ENCODE peak calls at places on chromosomes 11 and 22, in nine cellular contexts. U, I, K, B, W, D, N, Y and Q are unnamed samples.

GRCh38 chr11:79374707-79375106 is 66.1 kb downstream of the TENM4 start:
- DNase-seq in U (no peak), I (no peak), K (no peak), B (no peak), W (no peak), D (no peak), N (no peak), Y (no peak), Q (no peak)

GRCh38 chr11:36558511-36559413 is 9.0 kb upstream of the RAG1 start:
- DNase-seq in U (no peak), I (no peak), K (no peak), B (no peak), W (no peak), D (no peak), N (no peak), Y (no peak), Q (no peak)

GRCh38 chr22:46122511-46122971 is 27.8 kb upstream of the PPARA start:
- DNase-seq in U (peak), I (no peak), K (peak), B (peak), W (peak), D (no peak), N (no peak), Y (peak), Q (peak)

GRCh38 chr22:36562261-36562835 is 33.4 kb upstream of the EIF3D start:
- DNase-seq in U (peak), I (no peak), K (no peak), B (no peak), W (no peak), D (no peak), N (no peak), Y (no peak), Q (no peak)

GRCh38 chr11:1196516-1197391 is 26.1 kb upstream of the MUC5B start:
- DNase-seq in U (no peak), I (no peak), K (peak), B (peak), W (no peak), D (peak), N (no peak), Y (no peak), Q (no peak)

GRCh38 chr22:37267128-37267587 is 15.2 kb upstream of the CYTH4 start:
- DNase-seq in U (no peak), I (no peak), K (no peak), B (peak), W (peak), D (peak), N (no peak), Y (peak), Q (no peak)

GRCh38 chr11:36030707-36031365 is 87.0 kb downstream of the LDLRAD3 start:
- DNase-seq in U (peak), I (no peak), K (no peak), B (no peak), W (no peak), D (no peak), N (no peak), Y (no peak), Q (no peak)

GRCh38 chr11:75691804-75692203 is 23.0 kb upstream of the MAP6 start:
- DNase-seq in U (no peak), I (no peak), K (no peak), B (no peak), W (no peak), D (no peak), N (no peak), Y (no peak), Q (no peak)

GRCh38 chr11:6228520-6228919 is 5.9 kb downstream of the FHIP1B start:
- DNase-seq in U (no peak), I (no peak), K (no peak), B (no peak), W (no peak), D (no peak), N (no peak), Y (no peak), Q (no peak)

GRCh38 chr11:84720706-84721402 is 906.3 kb downstream of the DLG2 start:
- DNase-seq in U (peak), I (no peak), K (peak), B (no peak), W (no peak), D (peak), N (no peak), Y (peak), Q (no peak)

GRCh38 chr11:36101466-36101865 is 157.6 kb downstream of the LDLRAD3 start:
- DNase-seq in U (no peak), I (no peak), K (no peak), B (no peak), W (no peak), D (no peak), N (no peak), Y (no peak), Q (no peak)

GRCh38 chr11:120835601-120836228 is 188.2 kb upstream of the TBCEL start:
- DNase-seq in U (no peak), I (no peak), K (no peak), B (no peak), W (no peak), D (no peak), N (no peak), Y (no peak), Q (no peak)

GRCh38 chr22:25827415-25827814 is 85.4 kb downstream of the MYO18B start:
- DNase-seq in U (no peak), I (no peak), K (no peak), B (no peak), W (no peak), D (no peak), N (no peak), Y (no peak), Q (no peak)

GRCh38 chr22:46083383-46084350 is 66.7 kb upstream of the PPARA start:
- DNase-seq in U (no peak), I (no peak), K (peak), B (no peak), W (no peak), D (peak), N (no peak), Y (no peak), Q (no peak)

GRCh38 chr22:37043214-37043827 is 8.2 kb upstream of the KCTD17 start:
- DNase-seq in U (no peak), I (no peak), K (no peak), B (no peak), W (no peak), D (no peak), N (no peak), Y (no peak), Q (no peak)

GRCh38 chr11:47268448-47269001 is 1.4 kb upstream of the MADD start:
- DNase-seq in U (no peak), I (no peak), K (no peak), B (no peak), W (no peak), D (no peak), N (no peak), Y (no peak), Q (no peak)

GRCh38 chr11:64318694-64319420 is 936 bp downstream of the PRDX5 start:
- DNase-seq in U (no peak), I (no peak), K (peak), B (no peak), W (no peak), D (no peak), N (peak), Y (no peak), Q (no peak)

GRCh38 chr11:67664213-67664585 is 10.2 kb downstream of the ALDH3B2 start:
- DNase-seq in U (no peak), I (no peak), K (no peak), B (no peak), W (no peak), D (peak), N (no peak), Y (no peak), Q (no peak)

GRCh38 chr11:67664696-67665536 is 9.5 kb downstream of the ALDH3B2 start:
- DNase-seq in U (no peak), I (no peak), K (no peak), B (no peak), W (no peak), D (peak), N (no peak), Y (no peak), Q (no peak)

GRCh38 chr11:67666303-67666645 is 8.1 kb downstream of the ALDH3B2 start:
- DNase-seq in U (no peak), I (no peak), K (no peak), B (no peak), W (no peak), D (peak), N (no peak), Y (no peak), Q (no peak)

GRCh38 chr11:67666676-67667489 is 7.5 kb downstream of the ALDH3B2 start:
- DNase-seq in U (no peak), I (no peak), K (no peak), B (no peak), W (no peak), D (peak), N (no peak), Y (no peak), Q (no peak)

DNA sequence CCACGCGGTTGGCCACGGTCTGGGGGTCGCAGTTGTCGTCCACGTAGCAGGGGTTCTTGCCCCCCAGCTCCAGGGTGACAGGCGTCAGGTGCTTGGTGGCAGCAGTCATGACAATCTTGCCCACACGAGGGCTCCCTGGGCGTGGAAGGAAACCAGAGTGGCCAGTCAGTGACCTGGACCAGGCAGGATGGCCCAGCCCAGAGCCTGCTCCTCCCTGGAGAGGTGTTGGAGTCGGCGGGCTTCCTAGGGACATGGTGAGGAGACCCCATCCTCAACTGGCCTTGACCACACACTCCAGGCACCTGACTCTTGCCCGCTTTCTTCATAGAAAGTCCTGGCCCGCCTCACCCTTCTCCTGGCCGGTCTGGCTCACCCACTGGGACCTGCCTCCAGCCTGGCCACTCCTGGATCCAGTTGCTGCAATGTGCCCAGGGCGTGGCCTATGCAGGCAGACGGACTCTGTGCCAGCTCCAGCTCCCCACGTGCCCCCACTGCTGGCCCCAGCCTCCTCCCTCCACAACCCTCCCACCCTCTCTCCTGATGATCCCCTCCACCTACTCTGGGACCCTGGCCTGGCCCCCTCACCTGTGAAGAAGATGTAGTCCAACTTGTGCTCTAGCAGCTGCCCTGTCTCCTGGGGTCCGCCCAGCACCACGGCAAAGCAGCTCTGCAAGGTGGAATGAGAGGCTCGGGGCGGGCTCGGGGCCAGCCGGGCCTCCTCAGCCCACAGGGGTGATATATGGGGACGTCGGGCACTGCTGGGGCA is 8.7 kb downstream of the ALDH3B2 start:
- DNase-seq in U (no peak), I (no peak), K (no peak), B (no peak), W (no peak), D (peak), N (peak), Y (peak), Q (no peak)
- TF ChIP-seq CTCF in U (no peak), I (peak), K (peak), B (no peak), W (no peak), D (peak), N (peak), Y (peak), Q (no peak)

GRCh38 chr11:8070417-8071101 is 10.5 kb upstream of the TUB start:
- DNase-seq in U (peak), I (no peak), K (no peak), B (no peak), W (no peak), D (no peak), N (no peak), Y (no peak), Q (no peak)
- TF ChIP-seq CTCF in U (peak), I (peak), K (no peak), B (no peak), W (no peak), D (peak), N (peak), Y (no peak), Q (no peak)

GRCh38 chr22:18033204-18033998 is 9.0 kb upstream of the MICAL3 start:
- DNase-seq in U (peak), I (no peak), K (no peak), B (no peak), W (no peak), D (no peak), N (no peak), Y (no peak), Q (no peak)
- TF ChIP-seq CTCF in U (peak), I (no peak), K (no peak), B (no peak), W (no peak), D (peak), N (no peak), Y (no peak), Q (no peak)

GRCh38 chr11:133545199-133545709 is 13.0 kb upstream of the OPCML start:
- DNase-seq in U (no peak), I (no peak), K (no peak), B (no peak), W (no peak), D (no peak), N (no peak), Y (no peak), Q (no peak)

GRCh38 chr11:133536198-133536597 is 3.9 kb upstream of the OPCML start:
- DNase-seq in U (no peak), I (no peak), K (no peak), B (no peak), W (no peak), D (no peak), N (no peak), Y (no peak), Q (no peak)

DNA sequence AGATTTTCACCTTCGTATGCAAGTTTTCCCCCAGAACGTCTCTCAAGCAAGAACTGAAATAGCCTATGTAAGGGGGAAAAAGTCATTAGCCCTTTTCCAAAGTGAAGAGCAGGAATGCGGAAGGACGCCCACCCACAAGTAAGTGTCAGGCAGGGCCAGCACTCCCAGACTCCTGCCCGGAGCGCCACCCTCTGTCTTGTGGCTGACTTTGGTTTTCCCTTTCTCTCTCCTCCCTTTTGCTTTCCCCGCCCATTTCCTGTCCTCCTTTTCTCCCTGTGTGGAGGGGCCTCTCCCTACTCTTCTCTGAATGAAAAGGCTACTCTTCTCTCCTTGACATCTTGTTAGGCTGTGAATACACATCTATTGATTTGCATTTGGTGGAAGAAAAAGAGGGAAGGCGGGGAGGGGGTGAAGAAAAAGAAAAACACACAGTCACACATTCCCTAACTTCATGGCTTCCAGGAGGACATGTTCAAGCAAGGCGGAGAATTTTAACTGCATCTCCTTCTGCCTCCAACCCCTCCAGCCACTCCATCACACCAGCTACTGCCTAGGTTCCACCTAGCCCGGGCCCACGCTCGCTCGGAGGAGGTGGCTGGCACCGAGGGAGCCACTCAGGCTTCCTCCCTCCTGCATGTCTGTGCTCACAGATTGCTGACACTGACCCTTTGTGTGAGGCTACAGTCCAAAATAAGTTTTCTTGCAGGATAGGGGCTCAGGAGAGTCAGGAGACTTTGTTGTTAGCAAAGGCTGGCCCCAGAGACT is 9.2 kb upstream of the OPCML start:
- DNase-seq in U (no peak), I (no peak), K (no peak), B (no peak), W (no peak), D (no peak), N (no peak), Y (no peak), Q (no peak)
- TF ChIP-seq CTCF in U (no peak), I (no peak), K (no peak), B (no peak), W (no peak), D (peak), N (no peak), Y (no peak), Q (no peak)

GRCh38 chr11:77104727-77105126 is 2.1 kb downstream of the OMP start:
- DNase-seq in U (no peak), I (no peak), K (no peak), B (no peak), W (no peak), D (no peak), N (no peak), Y (no peak), Q (no peak)

GRCh38 chr11:77100166-77101042 is 2.2 kb upstream of the OMP start:
- DNase-seq in U (no peak), I (no peak), K (no peak), B (no peak), W (no peak), D (peak), N (no peak), Y (no peak), Q (no peak)

GRCh38 chr11:77102246-77103210 is at the start of gene OMP:
- DNase-seq in U (no peak), I (no peak), K (no peak), B (no peak), W (no peak), D (peak), N (no peak), Y (no peak), Q (no peak)

GRCh38 chr11:77103319-77103718 is 679 bp downstream of the OMP start:
- DNase-seq in U (no peak), I (no peak), K (no peak), B (no peak), W (no peak), D (no peak), N (no peak), Y (no peak), Q (no peak)

GRCh38 chr11:77101043-77101537 is 1.6 kb upstream of the OMP start:
- DNase-seq in U (peak), I (no peak), K (no peak), B (no peak), W (no peak), D (no peak), N (no peak), Y (no peak), Q (peak)
- TF ChIP-seq CTCF in U (peak), I (peak), K (no peak), B (no peak), W (no peak), D (peak), N (peak), Y (peak), Q (peak)

DNA sequence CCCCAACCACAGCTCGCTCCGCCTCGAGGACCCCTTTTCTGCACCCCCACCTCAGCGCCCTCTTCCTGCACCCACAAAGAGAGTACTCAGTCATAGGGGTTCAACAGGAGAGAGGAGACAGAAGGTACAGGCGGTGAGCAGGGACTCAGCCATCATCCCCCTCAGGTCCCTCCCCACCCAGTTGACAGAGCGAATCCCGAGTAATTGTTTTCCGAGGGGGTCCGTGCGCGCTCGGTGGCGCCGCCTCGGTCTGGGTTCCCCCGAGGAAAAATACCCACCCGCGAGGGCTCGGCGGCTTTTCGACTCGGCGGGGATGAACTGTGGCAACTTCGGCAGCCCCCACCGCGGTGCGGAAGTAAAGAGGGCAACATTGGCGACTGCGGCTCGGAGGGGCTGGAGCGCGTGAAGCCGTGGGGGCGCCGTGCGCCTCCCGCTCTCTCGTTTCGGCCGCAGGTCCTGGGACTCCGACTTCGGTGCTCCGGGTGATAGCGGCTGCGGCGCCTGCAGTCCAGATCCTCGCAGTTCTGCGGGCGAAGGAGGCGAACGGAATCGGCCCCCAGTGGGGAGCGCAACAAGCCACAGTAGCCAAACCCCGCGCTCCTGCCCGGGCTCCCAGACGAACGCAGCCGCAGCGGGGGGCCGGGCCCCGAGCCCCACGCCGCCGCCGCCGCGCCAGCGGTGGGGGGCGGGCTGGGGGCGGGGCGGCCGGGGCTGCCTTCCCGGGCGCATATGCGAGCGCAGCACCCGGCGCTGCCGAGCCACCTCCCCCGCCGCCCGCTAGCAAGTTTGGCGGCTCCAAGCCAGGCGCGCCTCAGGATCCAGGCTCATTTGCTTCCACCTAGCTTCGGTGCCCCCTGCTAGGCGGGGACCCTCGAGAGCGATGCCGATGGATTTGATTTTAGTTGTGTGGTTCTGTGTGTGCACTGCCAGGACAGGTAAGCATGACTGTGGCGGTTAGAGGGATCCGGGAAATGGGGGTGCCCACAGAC is at the start of gene NELL1:
- DNase-seq in U (no peak), I (no peak), K (no peak), B (no peak), W (no peak), D (no peak), N (no peak), Y (no peak), Q (no peak)
- TF ChIP-seq CTCF in U (no peak), I (no peak), K (no peak), B (no peak), W (no peak), D (no peak), N (no peak), Y (no peak), Q (no peak)